ENCODE peak calls at places on chromosomes 11 and 22, in nine cellular contexts. O, V, N, C, P, F, Y, J and K are unnamed samples.

GRCh38 chr11:77506857-77507256 is 33.0 kb upstream of the PAK1 start:
- DNase-seq in N (peak; percentile 5), V (no peak), F (no peak), J (no peak), C (no peak), P (no peak), Y (no peak), O (no peak), K (no peak)

GRCh38 chr11:102446606-102447005 is 6.0 kb downstream of the TMEM123 start:
- DNase-seq in V (no peak), O (no peak), F (no peak), J (no peak), Y (no peak), C (no peak), P (peak; percentile 90), N (no peak), K (no peak)

GRCh38 chr11:19398273-19398672 is 157.5 kb upstream of the E2F8 start:
- DNase-seq in N (no peak), Y (no peak), J (peak; percentile 25), V (no peak), C (no peak), P (peak; percentile 29), O (no peak), F (no peak), K (no peak)

GRCh38 chr11:12832828-12833227 is 158.6 kb downstream of the TEAD1 start:
- DNase-seq in O (no peak), C (no peak), J (no peak), V (no peak), Y (no peak), F (no peak), N (peak; percentile 49), P (peak; percentile 14), K (no peak)

GRCh38 chr22:31681625-31682345 is 19.8 kb upstream of the PISD start:
- DNase-seq in O (no peak), N (no peak), J (no peak), C (no peak), V (no peak), P (no peak), F (no peak), Y (no peak), K (no peak)

GRCh38 chr22:45240137-45240809 is 421 bp downstream of the KIAA0930 start:
- DNase-seq in F (no peak), N (no peak), Y (no peak), V (peak; percentile 61), J (peak; percentile 71), C (no peak), P (no peak), O (no peak), K (no peak)

GRCh38 chr11:34053161-34053686 is 1.7 kb downstream of the CAPRIN1 start:
- DNase-seq in P (peak; percentile 75), Y (peak; percentile 71), C (peak; percentile 79), V (peak; percentile 44), F (peak; percentile 49), J (peak; percentile 85), N (peak; percentile 92), O (peak; percentile 48), K (peak; percentile 46)

GRCh38 chr11:33620423-33621120 is 80.1 kb downstream of the C11orf91 start:
- DNase-seq in O (no peak), Y (no peak), P (peak; percentile 29), C (no peak), V (no peak), J (no peak), F (no peak), N (no peak), K (no peak)

GRCh38 chr11:8374716-8375115 is 111.0 kb upstream of the LMO1 start:
- DNase-seq in N (no peak), F (no peak), Y (no peak), V (no peak), P (no peak), C (no peak), O (no peak), J (no peak), K (no peak)

GRCh38 chr22:42905702-42906183 is 48.7 kb upstream of the ARFGAP3 start:
- DNase-seq in F (no peak), C (no peak), Y (no peak), J (no peak), O (no peak), V (no peak), P (no peak), N (no peak), K (no peak)

GRCh38 chr11:101453682-101454081 is 130.1 kb downstream of the TRPC6 start:
- DNase-seq in Y (no peak), J (no peak), P (peak; percentile 51), C (no peak), N (no peak), F (no peak), V (no peak), O (no peak), K (no peak)

GRCh38 chr11:123180166-123180565 is 14.9 kb downstream of the CLMP start:
- DNase-seq in Y (no peak), N (no peak), F (no peak), V (no peak), O (no peak), P (no peak), J (no peak), C (no peak), K (no peak)

GRCh38 chr11:102886999-102887398 is 12.2 kb upstream of the MMP12 start:
- DNase-seq in F (no peak), O (no peak), N (no peak), P (no peak), V (no peak), J (no peak), Y (no peak), C (peak; percentile 47), K (no peak)

GRCh38 chr22:24592846-24593809 is at the start of gene LRRC75B:
- DNase-seq in N (peak; percentile 30), Y (peak; percentile 88), P (peak; percentile 77), F (peak; percentile 69), C (peak; percentile 88), J (peak; percentile 96), V (peak; percentile 95), O (peak; percentile 79), K (peak; percentile 95)

GRCh38 chr11:116331381-116331780 is 441.4 kb downstream of the BUD13 start:
- DNase-seq in P (no peak), Y (no peak), C (no peak), O (no peak), N (no peak), V (no peak), F (no peak), J (peak; percentile 14), K (no peak)

GRCh38 chr11:109795234-109795633 is 298.0 kb upstream of the ZC3H12C start:
- DNase-seq in C (no peak), O (no peak), F (no peak), N (no peak), P (peak; percentile 88), V (no peak), Y (no peak), J (no peak), K (no peak)

GRCh38 chr11:70191495-70192140 is 11.5 kb upstream of the FADD start:
- DNase-seq in F (peak; percentile 54), N (no peak), P (peak; percentile 23), Y (peak; percentile 78), V (peak; percentile 95), O (no peak), C (peak; percentile 75), J (peak; percentile 96), K (peak; percentile 70)

GRCh38 chr11:64661146-64661545 is 61.9 kb downstream of the NRXN2 start:
- DNase-seq in V (no peak), Y (no peak), J (peak; percentile 44), N (no peak), F (no peak), P (no peak), O (no peak), C (no peak), K (no peak)

GRCh38 chr11:1516273-1517067 is 29.9 kb upstream of the MOB2 start:
- DNase-seq in N (no peak), Y (no peak), J (no peak), C (no peak), O (no peak), F (no peak), P (no peak), V (no peak), K (no peak)

GRCh38 chr11:83011333-83012167 is 60.1 kb downstream of the RAB30 start:
- DNase-seq in O (no peak), C (no peak), P (no peak), V (no peak), J (no peak), Y (no peak), N (no peak), F (no peak), K (no peak)

GRCh38 chr11:27600656-27601055 is 94.1 kb upstream of the LIN7C start:
- DNase-seq in P (no peak), N (no peak), J (no peak), F (no peak), Y (no peak), V (no peak), O (no peak), C (no peak), K (no peak)

GRCh38 chr11:11230802-11231562 is 122.1 kb downstream of the CSNK2A3 start:
- DNase-seq in N (no peak), P (no peak), F (no peak), O (no peak), J (peak; percentile 87), C (no peak), Y (peak; percentile 37), V (peak; percentile 25), K (peak; percentile 22)

GRCh38 chr11:50174189-50174588 is 141.5 kb downstream of the OR4C45 start:
- DNase-seq in P (peak; percentile 0), N (no peak), O (no peak), C (no peak), J (no peak), Y (no peak), V (no peak), F (no peak), K (no peak)

GRCh38 chr22:49382451-49382735 is 445.3 kb downstream of the BRD1 start:
- DNase-seq in C (peak; percentile 26), N (no peak), O (no peak), V (no peak), Y (no peak), P (no peak), J (peak; percentile 22), F (no peak), K (no peak)

GRCh38 chr11:3222003-3222855 is 3.6 kb upstream of the MRGPRG start:
- DNase-seq in O (no peak), V (no peak), Y (no peak), J (no peak), P (no peak), F (no peak), C (peak; percentile 41), N (no peak), K (no peak)

GRCh38 chr11:43947815-43948214 is 5.4 kb downstream of the C11orf96 start:
- DNase-seq in F (no peak), O (no peak), J (no peak), Y (no peak), V (no peak), N (no peak), P (no peak), C (no peak), K (no peak)

GRCh38 chr11:117572671-117573070 is 224.3 kb downstream of the DSCAML1 start:
- DNase-seq in C (no peak), N (no peak), Y (no peak), O (no peak), F (no peak), V (no peak), J (no peak), P (no peak), K (no peak)

GRCh38 chr11:26323837-26324236 is 8.1 kb upstream of the ANO3 start:
- DNase-seq in V (no peak), P (no peak), C (no peak), J (no peak), F (no peak), Y (no peak), O (no peak), N (no peak), K (no peak)

GRCh38 chr11:17171342-17171741 is 36.4 kb downstream of the PIK3C2A start:
- DNase-seq in V (no peak), N (no peak), Y (no peak), J (no peak), C (no peak), F (no peak), O (no peak), P (peak; percentile 69), K (no peak)

GRCh38 chr11:73397468-73398131 is 21.4 kb downstream of the RELT start:
- DNase-seq in P (no peak), N (no peak), Y (no peak), C (no peak), F (no peak), O (no peak), V (no peak), J (peak; percentile 45), K (no peak)